ENCODE peak calls at places on chromosomes 13 and 19, in eight cellular contexts. J is stimulated activated CD8-positive, alpha-beta memory T cell treated with anti-CD3 and anti-CD28 coated beads, Interleukin-15, amount 100 ng/mL, for 24 hours; V is T-helper 2 cell; Z is HAP-1; O is skeletal muscle cell; E is HFFc6; I is activated CD4-positive, alpha-beta T cell treated with anti-CD3 and anti-CD28 coated beads, Interleukin-2, amount 50 U/mL, for 48 hours; Y is stimulated activated CD4-positive, alpha-beta T cell treated with anti-CD3 and anti-CD28 coated beads, Interleukin-2, amount 100 ng/mL, for 24 hours. D is an unnamed sample.

GRCh38 chr19:17873661-17874422 is 2.1 kb downstream of the SLC5A5 start:
- DNase-seq in Z (peak; percentile 62), E (no peak), I (peak; percentile 76), O (no peak), J (no peak), Y (peak; percentile 79), V (peak; percentile 77), D (peak; percentile 91)

GRCh38 chr19:7730286-7731217 is 1.4 kb downstream of the CLEC4G start:
- DNase-seq in V (no peak), O (no peak), J (no peak), I (no peak), E (no peak), Z (no peak), Y (no peak), D (no peak)

GRCh38 chr13:99124695-99125334 is 75.8 kb upstream of the UBAC2 start:
- DNase-seq in I (no peak), O (peak; percentile 43), J (no peak), Z (no peak), V (peak; percentile 75), E (peak; percentile 4), Y (no peak), D (no peak)

GRCh38 chr19:16143399-16144215 is at the start of gene HSH2D:
- DNase-seq in V (peak; percentile 94), I (peak; percentile 76), E (no peak), O (no peak), Y (peak; percentile 79), J (peak; percentile 38), Z (no peak), D (peak; percentile 59)

GRCh38 chr13:75825161-75825560 is 189.0 kb downstream of the LMO7 start:
- DNase-seq in V (no peak), O (no peak), Y (no peak), J (no peak), E (no peak), I (no peak), Z (peak; percentile 76), D (no peak)

GRCh38 chr19:52748336-52748950 is 13.6 kb upstream of the ZNF611 start:
- DNase-seq in I (no peak), J (no peak), O (no peak), V (peak; percentile 19), Z (peak; percentile 33), Y (no peak), E (peak; percentile 33), D (no peak)

GRCh38 chr19:42386974-42387707 is 3.0 kb downstream of the CNFN start:
- DNase-seq in Z (peak; percentile 80), V (peak; percentile 77), O (no peak), I (peak; percentile 73), J (peak; percentile 37), E (peak; percentile 49), Y (peak; percentile 79), D (no peak)

GRCh38 chr13:51045450-51045849 is 65.6 kb downstream of the C13orf42 start:
- DNase-seq in Y (no peak), V (no peak), J (no peak), Z (no peak), E (no peak), I (no peak), O (no peak), D (no peak)

GRCh38 chr19:43574424-43575155 is 737 bp downstream of the XRCC1 start:
- DNase-seq in Y (no peak), J (no peak), E (no peak), Z (no peak), O (no peak), I (no peak), V (no peak), D (no peak)

GRCh38 chr13:90272356-90272755 is 1075.1 kb upstream of the MIR17HG start:
- DNase-seq in Y (no peak), I (no peak), Z (no peak), V (no peak), O (peak; percentile 62), J (no peak), E (peak; percentile 31), D (no peak)

GRCh38 chr19:15113245-15114152 is 6.3 kb downstream of the SYDE1 start:
- DNase-seq in E (no peak), Z (no peak), O (no peak), J (no peak), I (no peak), Y (no peak), V (no peak), D (no peak)

GRCh38 chr13:97506511-97506910 is 72.5 kb downstream of the RAP2A start:
- DNase-seq in J (no peak), Z (no peak), V (no peak), O (peak; percentile 27), E (peak; percentile 20), Y (no peak), I (no peak), D (no peak)

GRCh38 chr13:42022796-42023493 is 25.5 kb upstream of the DGKH start:
- DNase-seq in Z (no peak), I (no peak), O (no peak), J (no peak), E (no peak), Y (no peak), V (no peak), D (no peak)

GRCh38 chr19:21101511-21102242 is 19.7 kb downstream of the ZNF714 start:
- DNase-seq in Z (no peak), Y (no peak), O (no peak), E (no peak), J (no peak), I (no peak), V (peak; percentile 22), D (no peak)

GRCh38 chr19:55668603-55669348 is 6.2 kb upstream of the EPN1 start:
- DNase-seq in Y (no peak), J (no peak), Z (no peak), V (no peak), O (no peak), I (no peak), E (no peak), D (no peak)

D was measured in H1.